ENCODE peak calls at places on chromosomes 11 and 22, in five cellular contexts. One of them, this sample, is unnamed. For H3K27me3 and H3K4me1, the result is how much of the 10 kb centered on the place peaks cover.

GRCh38 chr11:4103269-4103668 is 8.7 kb downstream of the RRM1 start:
- DNase-seq in naive thymus-derived CD4-positive, alpha-beta T cell: no peak
- DNase-seq in K562: no peak
- DNase-seq in HCT116: no peak
- DNase-seq in tibial artery: no peak
- DNase-seq in this sample: no peak

GRCh38 chr22:22244337-22245250 is at the start of gene VPREB1:
- DNase-seq in naive thymus-derived CD4-positive, alpha-beta T cell: no peak
- DNase-seq in K562: peak
- DNase-seq in HCT116: no peak
- DNase-seq in tibial artery: no peak
- DNase-seq in this sample: peak

GRCh38 chr11:74680035-74680671 is 51.1 kb downstream of the CHRDL2 start:
- DNase-seq in naive thymus-derived CD4-positive, alpha-beta T cell: no peak
- DNase-seq in K562: no peak
- DNase-seq in HCT116: no peak
- DNase-seq in tibial artery: peak
- DNase-seq in this sample: no peak

GRCh38 chr22:50274311-50274710 is 4.1 kb upstream of the MAPK11 start:
- DNase-seq in naive thymus-derived CD4-positive, alpha-beta T cell: peak
- DNase-seq in K562: peak
- DNase-seq in HCT116: no peak
- DNase-seq in tibial artery: no peak
- DNase-seq in this sample: no peak

GRCh38 chr11:34641981-34642380 is 21.1 kb downstream of the EHF start:
- DNase-seq in naive thymus-derived CD4-positive, alpha-beta T cell: no peak
- DNase-seq in K562: no peak
- DNase-seq in HCT116: no peak
- DNase-seq in tibial artery: no peak
- DNase-seq in this sample: no peak

GRCh38 chr11:117181586-117182550 is 3.3 kb downstream of the SIDT2 start:
- DNase-seq in naive thymus-derived CD4-positive, alpha-beta T cell: no peak
- DNase-seq in K562: no peak
- DNase-seq in HCT116: no peak
- DNase-seq in tibial artery: no peak
- DNase-seq in this sample: peak

GRCh38 chr11:106627694-106628093 is 390.6 kb downstream of the GUCY1A2 start:
- DNase-seq in naive thymus-derived CD4-positive, alpha-beta T cell: no peak
- DNase-seq in K562: no peak
- DNase-seq in HCT116: no peak
- DNase-seq in tibial artery: no peak
- DNase-seq in this sample: no peak

GRCh38 chr22:46574993-46575914 is 37.8 kb upstream of the CELSR1 start:
- DNase-seq in naive thymus-derived CD4-positive, alpha-beta T cell: no peak
- DNase-seq in K562: no peak
- DNase-seq in HCT116: peak
- DNase-seq in tibial artery: no peak
- DNase-seq in this sample: peak

GRCh38 chr11:18384157-18384641 is 10.2 kb upstream of the LDHA start:
- DNase-seq in naive thymus-derived CD4-positive, alpha-beta T cell: peak
- DNase-seq in K562: peak
- DNase-seq in HCT116: no peak
- DNase-seq in tibial artery: peak
- DNase-seq in this sample: no peak

GRCh38 chr22:35913925-35914324 is 114.7 kb downstream of the RBFOX2 start:
- DNase-seq in naive thymus-derived CD4-positive, alpha-beta T cell: no peak
- DNase-seq in K562: no peak
- DNase-seq in HCT116: no peak
- DNase-seq in tibial artery: no peak
- DNase-seq in this sample: no peak

GRCh38 chr22:30694171-30694637 is 470 bp upstream of the OSBP2 start:
- DNase-seq in naive thymus-derived CD4-positive, alpha-beta T cell: peak
- DNase-seq in K562: no peak
- DNase-seq in HCT116: peak
- DNase-seq in tibial artery: no peak
- DNase-seq in this sample: peak

GRCh38 chr11:112963368-112963955 is 2.2 kb downstream of the NCAM1 start:
- DNase-seq in naive thymus-derived CD4-positive, alpha-beta T cell: no peak
- DNase-seq in K562: no peak
- DNase-seq in HCT116: no peak
- DNase-seq in tibial artery: no peak
- DNase-seq in this sample: no peak

GRCh38 chr11:46064221-46064620 is 57.0 kb downstream of the PHF21A start:
- DNase-seq in naive thymus-derived CD4-positive, alpha-beta T cell: no peak
- DNase-seq in K562: no peak
- DNase-seq in HCT116: no peak
- DNase-seq in tibial artery: no peak
- DNase-seq in this sample: no peak

GRCh38 chr11:122253541-122254317 is 137.7 kb upstream of the BLID start:
- DNase-seq in naive thymus-derived CD4-positive, alpha-beta T cell: no peak
- DNase-seq in K562: no peak
- DNase-seq in HCT116: no peak
- DNase-seq in tibial artery: no peak
- DNase-seq in this sample: no peak

GRCh38 chr11:73288197-73288872 is 16.2 kb downstream of the P2RY6 start:
- DNase-seq in naive thymus-derived CD4-positive, alpha-beta T cell: no peak
- DNase-seq in K562: no peak
- DNase-seq in HCT116: no peak
- DNase-seq in tibial artery: no peak
- DNase-seq in this sample: no peak

GRCh38 chr22:50011447-50012200 is 941 bp downstream of the IL17REL start:
- DNase-seq in naive thymus-derived CD4-positive, alpha-beta T cell: no peak
- DNase-seq in K562: no peak
- DNase-seq in HCT116: no peak
- DNase-seq in tibial artery: no peak
- DNase-seq in this sample: peak

GRCh38 chr11:17743808-17744119 is 9.2 kb downstream of the KCNC1 start:
- DNase-seq in naive thymus-derived CD4-positive, alpha-beta T cell: no peak
- DNase-seq in K562: no peak
- DNase-seq in HCT116: no peak
- DNase-seq in tibial artery: no peak
- DNase-seq in this sample: no peak

GRCh38 chr22:31106651-31107205 is 640 bp downstream of the SELENOM start:
- DNase-seq in naive thymus-derived CD4-positive, alpha-beta T cell: no peak
- DNase-seq in K562: no peak
- DNase-seq in HCT116: no peak
- DNase-seq in tibial artery: peak
- DNase-seq in this sample: no peak

GRCh38 chr11:103994111-103994510 is 42.3 kb upstream of the DDI1 start:
- DNase-seq in naive thymus-derived CD4-positive, alpha-beta T cell: no peak
- DNase-seq in K562: no peak
- DNase-seq in HCT116: no peak
- DNase-seq in tibial artery: no peak
- DNase-seq in this sample: no peak

GRCh38 chr11:34682822-34683221 is 61.9 kb downstream of the EHF start:
- DNase-seq in naive thymus-derived CD4-positive, alpha-beta T cell: no peak
- DNase-seq in K562: no peak
- DNase-seq in HCT116: peak
- DNase-seq in tibial artery: no peak
- DNase-seq in this sample: no peak

GRCh38 chr11:27242591-27242990 is 120.4 kb downstream of the CCDC34 start:
- DNase-seq in naive thymus-derived CD4-positive, alpha-beta T cell: no peak
- DNase-seq in K562: no peak
- DNase-seq in HCT116: no peak
- DNase-seq in tibial artery: no peak
- DNase-seq in this sample: no peak

GRCh38 chr11:130602700-130603584 is 154.5 kb downstream of the ADAMTS15 start:
- DNase-seq in naive thymus-derived CD4-positive, alpha-beta T cell: no peak
- DNase-seq in K562: no peak
- DNase-seq in HCT116: no peak
- DNase-seq in tibial artery: no peak
- DNase-seq in this sample: no peak

GRCh38 chr11:117587416-117587815 is 209.6 kb downstream of the DSCAML1 start:
- DNase-seq in naive thymus-derived CD4-positive, alpha-beta T cell: no peak
- DNase-seq in K562: no peak
- DNase-seq in HCT116: no peak
- DNase-seq in tibial artery: no peak
- DNase-seq in this sample: no peak

GRCh38 chr22:25746012-25746373 is 4.0 kb downstream of the MYO18B start:
- DNase-seq in naive thymus-derived CD4-positive, alpha-beta T cell: no peak
- DNase-seq in K562: no peak
- DNase-seq in HCT116: no peak
- DNase-seq in tibial artery: no peak
- DNase-seq in this sample: no peak

GRCh38 chr22:31901388-31902137 is 42.8 kb upstream of the YWHAH start:
- DNase-seq in naive thymus-derived CD4-positive, alpha-beta T cell: no peak
- DNase-seq in K562: peak
- DNase-seq in HCT116: no peak
- DNase-seq in tibial artery: no peak
- DNase-seq in this sample: no peak

GRCh38 chr22:27748355-27749168 is 53.0 kb downstream of the MN1 start:
- DNase-seq in naive thymus-derived CD4-positive, alpha-beta T cell: no peak
- DNase-seq in K562: no peak
- DNase-seq in HCT116: no peak
- DNase-seq in tibial artery: no peak
- DNase-seq in this sample: no peak

DNA sequence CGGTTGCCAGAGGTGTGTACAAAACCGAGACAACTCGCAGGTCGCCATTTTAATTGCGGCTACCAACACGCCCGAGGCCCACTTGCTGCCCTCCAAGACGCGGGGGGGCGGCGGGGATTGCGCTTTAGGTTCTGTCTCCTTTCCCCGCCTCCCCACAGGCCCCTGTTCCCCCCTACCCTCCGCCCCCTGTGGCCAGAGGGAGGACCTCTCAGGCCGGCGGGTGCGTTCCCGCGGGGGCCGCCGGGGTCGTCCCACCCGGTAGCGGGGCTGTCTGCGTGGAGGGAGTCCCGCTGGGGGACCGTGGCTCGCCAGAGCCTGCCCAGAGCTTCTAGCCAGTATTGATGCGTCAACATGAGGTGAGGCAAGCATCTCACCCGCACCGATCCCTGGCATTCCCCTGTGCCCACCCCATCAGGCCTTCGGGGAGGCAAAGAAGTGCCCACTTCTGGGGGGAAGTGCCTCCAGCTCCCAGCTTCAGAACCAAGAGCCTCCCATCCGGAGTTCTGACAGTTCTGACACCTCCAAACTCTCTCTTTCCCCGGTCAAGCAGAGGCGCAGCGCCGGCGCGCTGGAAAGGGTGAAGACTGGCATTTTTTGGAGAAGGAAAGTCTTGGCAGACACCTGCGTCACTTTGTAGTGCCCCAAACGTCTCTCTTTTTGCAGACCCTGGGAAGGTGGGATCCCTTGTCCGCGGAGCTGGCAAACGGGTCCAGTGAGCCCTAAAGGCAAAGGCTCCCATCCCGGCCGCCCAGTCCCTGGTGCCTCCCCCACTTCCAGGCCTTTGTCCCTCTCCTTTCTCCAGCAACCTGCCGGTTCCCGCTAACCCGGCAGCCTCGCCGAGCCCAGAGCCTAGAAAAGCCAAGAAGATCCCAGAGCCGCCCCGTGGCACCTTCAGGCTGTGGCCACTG is 3.1 kb upstream of the PAX6 start:
- DNase-seq in naive thymus-derived CD4-positive, alpha-beta T cell: no peak
- DNase-seq in K562: no peak
- DNase-seq in HCT116: no peak
- DNase-seq in tibial artery: no peak
- DNase-seq in this sample: peak
- H3K27me3 ChIP-seq in naive thymus-derived CD4-positive, alpha-beta T cell: half or more
- H3K27me3 ChIP-seq in K562: half or more
- H3K27me3 ChIP-seq in HCT116: under half
- H3K27me3 ChIP-seq in tibial artery: under half
- H3K27me3 ChIP-seq in this sample: half or more

GRCh38 chr11:69656536-69657455 is 15.8 kb downstream of the CCND1 start:
- DNase-seq in naive thymus-derived CD4-positive, alpha-beta T cell: no peak
- DNase-seq in K562: no peak
- DNase-seq in HCT116: no peak
- DNase-seq in tibial artery: no peak
- DNase-seq in this sample: peak
- H3K27ac ChIP-seq in naive thymus-derived CD4-positive, alpha-beta T cell: no peak
- H3K27ac ChIP-seq in K562: no peak
- H3K27ac ChIP-seq in HCT116: no peak
- H3K27ac ChIP-seq in tibial artery: no peak
- H3K27ac ChIP-seq in this sample: no peak

DNA sequence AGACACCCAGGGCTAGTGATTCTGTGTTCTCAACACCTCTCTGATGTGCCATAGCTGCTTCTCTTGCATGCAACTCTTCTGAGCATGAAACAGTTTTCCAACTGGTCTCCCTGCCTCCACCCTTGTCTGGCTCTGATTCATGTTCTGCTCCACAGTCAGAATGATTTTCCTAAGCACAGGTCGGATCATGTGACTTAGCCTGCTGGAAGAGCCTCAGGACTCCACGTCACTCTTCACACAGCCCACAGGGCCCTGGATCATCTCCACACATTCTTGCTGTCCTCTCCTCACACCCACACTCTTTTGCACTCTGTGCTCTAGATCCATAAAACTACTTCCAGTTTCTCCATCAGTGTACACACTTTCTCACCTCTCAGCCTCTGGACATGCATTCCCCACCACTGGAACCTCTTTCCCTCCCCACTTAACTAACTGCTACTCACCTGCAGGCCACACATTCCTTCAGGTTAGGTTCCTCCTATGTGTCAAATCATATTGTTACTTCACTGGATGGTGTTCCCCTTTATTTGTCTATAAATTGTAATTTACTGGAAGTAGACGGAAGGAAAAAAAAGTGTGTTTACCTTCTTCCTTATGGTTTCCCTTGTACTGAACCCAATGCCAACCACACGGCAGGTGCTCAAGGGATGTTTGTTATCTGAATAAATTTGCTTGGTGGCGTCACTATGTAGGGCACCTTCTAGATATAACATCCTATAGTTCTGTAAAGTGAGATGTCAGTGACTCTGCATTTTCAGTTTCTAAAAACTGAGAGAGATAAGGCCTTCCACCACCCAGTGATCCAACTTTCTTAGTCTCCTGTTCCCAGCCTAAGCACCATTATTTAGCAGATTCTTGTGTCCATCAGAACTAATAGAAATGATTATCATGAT is 133.7 kb downstream of the ETS1 start:
- DNase-seq in naive thymus-derived CD4-positive, alpha-beta T cell: no peak
- DNase-seq in K562: no peak
- DNase-seq in HCT116: no peak
- DNase-seq in tibial artery: peak
- DNase-seq in this sample: no peak
- H3K4me1 ChIP-seq in naive thymus-derived CD4-positive, alpha-beta T cell: under half
- H3K4me1 ChIP-seq in K562: under half
- H3K4me1 ChIP-seq in HCT116: under half
- H3K4me1 ChIP-seq in tibial artery: under half
- H3K4me1 ChIP-seq in this sample: under half

DNA sequence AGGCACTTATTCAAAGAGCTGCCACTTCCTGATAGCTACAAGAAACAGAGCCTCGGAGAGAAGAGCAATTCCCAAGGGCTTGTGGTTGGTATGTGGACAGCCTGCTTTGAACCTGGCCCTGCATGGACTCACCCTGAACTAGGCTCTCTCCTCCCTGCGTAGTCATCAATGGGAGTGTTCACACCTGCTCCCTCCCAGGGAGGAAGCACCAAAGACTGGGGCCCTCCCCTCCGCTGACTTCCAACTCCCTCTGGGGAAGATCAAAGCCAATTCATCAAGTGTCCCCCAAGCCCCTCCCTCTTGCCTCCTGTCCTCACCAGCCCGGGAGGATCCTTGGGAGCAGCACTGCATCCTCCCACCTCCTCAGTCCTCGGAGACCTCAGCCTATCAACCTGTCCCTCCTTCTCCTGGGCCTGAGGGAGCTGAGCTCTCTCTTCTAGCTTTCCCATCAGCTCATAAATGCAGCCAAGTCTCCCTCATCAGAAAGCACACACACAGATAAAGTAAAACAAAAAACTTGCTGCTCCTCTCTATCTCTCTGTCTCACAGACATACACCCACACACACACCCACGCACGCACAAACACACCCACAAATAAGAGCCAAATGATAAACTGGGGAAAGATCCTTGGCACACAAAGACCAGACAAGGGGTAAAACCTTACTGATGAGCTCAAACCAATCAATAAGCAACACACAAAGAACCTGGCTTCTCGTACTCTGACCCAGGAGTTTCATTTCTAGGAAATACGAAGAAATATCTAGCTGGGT is 3.3 kb downstream of the A4GALT start:
- DNase-seq in naive thymus-derived CD4-positive, alpha-beta T cell: no peak
- DNase-seq in K562: peak
- DNase-seq in HCT116: no peak
- DNase-seq in tibial artery: no peak
- DNase-seq in this sample: no peak
- H3K27me3 ChIP-seq in naive thymus-derived CD4-positive, alpha-beta T cell: under half
- H3K27me3 ChIP-seq in K562: under half
- H3K27me3 ChIP-seq in HCT116: under half
- H3K27me3 ChIP-seq in tibial artery: under half
- H3K27me3 ChIP-seq in this sample: under half